ENCODE peak calls at places on chromosome 13, in eight cellular contexts. L is posterior cingulate gyrus; W is activated gamma-delta T cell; D is naive thymus-derived CD8-positive, alpha-beta T cell; R is NCI-H1105; T is stimulated activated CD8-positive, alpha-beta memory T cell treated with anti-CD3 and anti-CD28 coated beads, Interleukin-7, amount 100 ng/mL, for 24 hours; N is NK-92 treated with Interleukin-12 subunit alpha and Interleukin-12 subunit beta, amount 100 ng/mL, for 24 hours; Y is body of pancreas. Z is an unnamed sample.

GRCh38 chr13:107867701-107868661 is 347.4 kb downstream of the LIG4 start:
- DNase-seq in N (no peak), L (peak), T (no peak), W (peak), Y (peak), D (no peak), R (peak), Z (no peak)

GRCh38 chr13:31878495-31878894 is 139.2 kb downstream of the RXFP2 start:
- DNase-seq in R (no peak), L (no peak), Y (no peak), W (no peak), D (no peak), N (no peak), T (no peak), Z (no peak)

GRCh38 chr13:20796791-20797513 is 23.2 kb upstream of the EEF1AKMT1 start:
- DNase-seq in Y (no peak), L (no peak), D (no peak), W (no peak), N (no peak), R (no peak), T (no peak), Z (no peak)

GRCh38 chr13:99144306-99144705 is 56.3 kb upstream of the UBAC2 start:
- DNase-seq in N (no peak), R (no peak), L (no peak), D (no peak), T (no peak), W (no peak), Y (no peak), Z (no peak)

GRCh38 chr13:80235559-80236296 is 105.2 kb downstream of the SPRY2 start:
- DNase-seq in T (no peak), Y (peak), R (no peak), D (no peak), L (no peak), W (no peak), N (no peak), Z (no peak)

GRCh38 chr13:41111454-41111853 is 21.1 kb downstream of the KBTBD6 start:
- DNase-seq in D (no peak), W (no peak), Y (no peak), N (no peak), L (no peak), T (no peak), R (no peak), Z (no peak)

GRCh38 chr13:60267498-60268202 is 103.9 kb upstream of the DIAPH3 start:
- DNase-seq in T (peak), D (peak), W (no peak), L (no peak), N (no peak), R (no peak), Y (peak), Z (peak)

GRCh38 chr13:105035092-105035491 is 1500.4 kb downstream of the EFNB2 start:
- DNase-seq in L (no peak), N (no peak), R (no peak), D (no peak), W (no peak), Y (no peak), T (no peak), Z (no peak)

GRCh38 chr13:28820099-28821051 is at the start of gene MTUS2:
- DNase-seq in Y (peak), L (peak), R (peak), D (no peak), W (no peak), N (no peak), T (no peak), Z (no peak)

GRCh38 chr13:69155136-69155535 is 952.5 kb upstream of the ATXN8OS start:
- DNase-seq in L (no peak), D (no peak), R (no peak), T (no peak), Y (no peak), N (no peak), W (no peak), Z (no peak)

GRCh38 chr13:102940770-102941169 is 94.9 kb downstream of the ERCC5 start:
- DNase-seq in N (no peak), Y (no peak), D (no peak), L (no peak), R (no peak), W (no peak), T (no peak), Z (no peak)

GRCh38 chr13:20446900-20447299 is 78.8 kb downstream of the CRYL1 start:
- DNase-seq in L (no peak), D (no peak), W (no peak), R (no peak), N (no peak), Y (no peak), T (no peak), Z (no peak)

GRCh38 chr13:39273953-39274352 is 235.7 kb downstream of the NHLRC3 start:
- DNase-seq in L (no peak), Y (no peak), D (no peak), W (no peak), N (no peak), R (no peak), T (no peak), Z (no peak)